ENCODE peak calls at places on chromosomes 6 and 20, in four cellular contexts. W is GM23248; Y is neuronal stem cell; R is CD4-positive, CD25-positive, alpha-beta regulatory T cell. K is an unnamed sample.

GRCh38 chr20:57973886-57974285 is 254.6 kb downstream of the ANKRD60 start:
- DNase-seq in Y (no peak), R (no peak), W (no peak), K (no peak)

GRCh38 chr6:109397020-109397419 is 14.8 kb upstream of the CD164 start:
- DNase-seq in R (no peak), W (peak; percentile 56), Y (no peak), K (no peak)

GRCh38 chr6:2249126-2249525 is 3.7 kb upstream of the GMDS start:
- DNase-seq in R (no peak), W (no peak), Y (no peak), K (no peak)

GRCh38 chr20:57999465-58000111 is 228.9 kb downstream of the ANKRD60 start:
- DNase-seq in W (no peak), Y (peak; percentile 31), R (no peak), K (no peak)

GRCh38 chr6:82251942-82252341 is 4.4 kb upstream of the IBTK start:
- DNase-seq in W (peak; percentile 65), Y (no peak), R (no peak), K (no peak)

GRCh38 chr6:118650500-118651281 is 700 bp downstream of the CEP85L start:
- DNase-seq in Y (peak; percentile 48), R (peak; percentile 36), W (peak; percentile 78), K (peak; percentile 72)

GRCh38 chr6:156862711-156863110 is 85.5 kb downstream of the ARID1B start:
- DNase-seq in Y (no peak), R (no peak), W (no peak), K (no peak)

GRCh38 chr6:156791261-156791850 is 14.2 kb downstream of the ARID1B start:
- DNase-seq in Y (peak; percentile 24), R (no peak), W (peak; percentile 31), K (no peak)

GRCh38 chr20:13286600-13286999 is 65.5 kb downstream of the ISM1 start:
- DNase-seq in W (no peak), Y (no peak), R (no peak), K (no peak)

GRCh38 chr6:53440331-53440730 is 91.6 kb upstream of the ELOVL5 start:
- DNase-seq in Y (no peak), W (peak; percentile 28), R (no peak), K (no peak)

GRCh38 chr20:53274365-53274764 is 302.2 kb downstream of the TSHZ2 start:
- DNase-seq in Y (no peak), R (no peak), W (no peak), K (no peak)

GRCh38 chr6:138491020-138491419 is 8.3 kb downstream of the NHSL1 start:
- DNase-seq in R (no peak), Y (no peak), W (no peak), K (no peak)
- H3K4me3 ChIP-seq in R (no peak overlapping the region), Y (no peak overlapping the region), W (no peak overlapping the region), K (no peak overlapping the region)

GRCh38 chr6:108133594-108134179 is 32.1 kb upstream of the NR2E1 start:
- DNase-seq in Y (peak; percentile 89), R (no peak), W (peak; percentile 87), K (no peak)
- H3K27me3 ChIP-seq in Y (peaks cover 5% of the 10 kb centered on the region), R (peaks cover 46% of the 10 kb centered on the region), W (peaks cover 28% of the 10 kb centered on the region), K (peaks cover 2% of the 10 kb centered on the region)

GRCh38 chr6:144265061-144265357 is 20.1 kb upstream of the UTRN start:
- DNase-seq in Y (no peak), R (no peak), W (peak; percentile 5), K (no peak)
- H3K4me3 ChIP-seq in Y (no peak overlapping the region), R (no peak overlapping the region), W (peak overlapping the region; percentile 40), K (no peak overlapping the region)

GRCh38 chr6:105982761-105983600 is 103.2 kb upstream of the PRDM1 start:
- DNase-seq in Y (no peak), W (no peak), R (no peak), K (no peak)
- H3K27me3 ChIP-seq in Y (peaks cover 56% of the 10 kb centered on the region), W (no peaks in the 10 kb centered on the region), R (peaks cover 12% of the 10 kb centered on the region), K (peaks cover 3% of the 10 kb centered on the region)

GRCh38 chr6:148760568-148761531 is 14.0 kb downstream of the UST start:
- DNase-seq in R (no peak), W (peak; percentile 92), Y (peak; percentile 20), K (peak; percentile 88)
- H3K4me3 ChIP-seq in R (peak overlapping the region; percentile 80), W (peak overlapping the region; percentile 69), Y (no peak overlapping the region), K (peak overlapping the region; percentile 48)

GRCh38 chr6:166068768-166069167 is 98.9 kb downstream of the TBXT start:
- DNase-seq in W (no peak), R (no peak), Y (no peak), K (no peak)
- H3K27me3 ChIP-seq in W (peaks cover 22% of the 10 kb centered on the region), R (no peaks in the 10 kb centered on the region), Y (no peaks in the 10 kb centered on the region), K (no peaks in the 10 kb centered on the region)

DNA sequence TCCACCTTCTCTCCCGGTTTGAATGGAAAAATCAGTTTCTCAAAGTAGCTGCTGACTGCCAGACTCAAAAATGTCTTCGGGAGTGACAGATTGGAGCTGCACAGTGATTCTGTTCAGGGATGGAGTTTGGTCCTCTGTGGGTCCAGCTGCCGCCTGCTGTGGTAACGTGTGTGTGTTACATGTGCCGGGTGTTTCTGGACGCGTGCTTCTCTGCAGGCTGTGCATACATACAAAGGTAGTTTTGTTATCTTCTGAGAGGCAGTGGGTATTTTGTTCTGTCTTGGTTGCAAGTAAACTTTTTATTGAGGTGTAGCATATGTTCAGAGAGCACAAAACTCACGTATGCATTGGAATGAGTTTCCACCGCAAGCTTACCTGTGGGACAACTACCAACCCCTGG is 41.3 kb upstream of the NAA20 start:
- DNase-seq in R (no peak), Y (no peak), W (peak; percentile 58), K (no peak)
- H3K4me3 ChIP-seq in R (no peak overlapping the region), Y (no peak overlapping the region), W (peak overlapping the region; percentile 95), K (no peak overlapping the region)